ENCODE peak calls at places on chromosomes 4 and X, in six cellular contexts. One of them, this sample, is unnamed.

GRCh38 chrX:66200855-66201795 is 37.1 kb downstream of the HEPH start:
- DNase-seq in mesendoderm: no peak
- DNase-seq in neuronal stem cell: no peak
- DNase-seq in mesenchymal stem cell: peak; percentile 7
- DNase-seq in H1: no peak
- DNase-seq in IMR-90: peak; percentile 17
- DNase-seq in this sample: no peak

GRCh38 chr4:185209031-185209851 is at the start of gene SNX25:
- DNase-seq in mesenchymal stem cell: peak; percentile 81
- DNase-seq in IMR-90: peak; percentile 65
- DNase-seq in neuronal stem cell: peak; percentile 86
- DNase-seq in H1: no peak
- DNase-seq in mesendoderm: peak; percentile 90
- DNase-seq in this sample: peak; percentile 89

GRCh38 chrX:39196192-39197102 is 395.2 kb downstream of the MID1IP1 start:
- DNase-seq in mesenchymal stem cell: peak; percentile 70
- DNase-seq in IMR-90: peak; percentile 2
- DNase-seq in mesendoderm: no peak
- DNase-seq in neuronal stem cell: no peak
- DNase-seq in H1: no peak
- DNase-seq in this sample: no peak

GRCh38 chr4:8010618-8011017 is 71.0 kb upstream of the AFAP1 start:
- DNase-seq in neuronal stem cell: peak; percentile 57
- DNase-seq in mesendoderm: no peak
- DNase-seq in IMR-90: peak; percentile 57
- DNase-seq in H1: no peak
- DNase-seq in mesenchymal stem cell: peak; percentile 74
- DNase-seq in this sample: no peak

GRCh38 chr4:68962868-68963267 is 11.3 kb upstream of the UGT2A3 start:
- DNase-seq in neuronal stem cell: no peak
- DNase-seq in H1: no peak
- DNase-seq in mesenchymal stem cell: no peak
- DNase-seq in mesendoderm: peak; percentile 59
- DNase-seq in IMR-90: no peak
- DNase-seq in this sample: no peak

GRCh38 chrX:49155243-49155899 is 7.2 kb upstream of the MAGIX start:
- DNase-seq in mesendoderm: peak; percentile 87
- DNase-seq in H1: no peak
- DNase-seq in IMR-90: peak; percentile 58
- DNase-seq in neuronal stem cell: peak; percentile 60
- DNase-seq in mesenchymal stem cell: peak; percentile 64
- DNase-seq in this sample: peak; percentile 78

GRCh38 chrX:1521459-1521956 is 15.5 kb downstream of the P2RY8 start:
- DNase-seq in mesenchymal stem cell: no peak
- DNase-seq in mesendoderm: peak; percentile 81
- DNase-seq in IMR-90: no peak
- DNase-seq in H1: peak; percentile 23
- DNase-seq in neuronal stem cell: no peak
- DNase-seq in this sample: peak; percentile 75

GRCh38 chrX:106178826-106179225 is 10.7 kb downstream of the PWWP3B start:
- DNase-seq in neuronal stem cell: no peak
- DNase-seq in H1: no peak
- DNase-seq in mesenchymal stem cell: no peak
- DNase-seq in IMR-90: no peak
- DNase-seq in mesendoderm: peak; percentile 6
- DNase-seq in this sample: no peak

GRCh38 chr4:146335763-146336412 is 121.5 kb downstream of the REELD1 start:
- DNase-seq in IMR-90: no peak
- DNase-seq in mesendoderm: no peak
- DNase-seq in H1: no peak
- DNase-seq in mesenchymal stem cell: no peak
- DNase-seq in neuronal stem cell: no peak
- DNase-seq in this sample: no peak

GRCh38 chr4:90025248-90025647 is 101.9 kb upstream of the CCSER1 start:
- DNase-seq in H1: no peak
- DNase-seq in mesenchymal stem cell: peak; percentile 17
- DNase-seq in mesendoderm: peak; percentile 31
- DNase-seq in neuronal stem cell: no peak
- DNase-seq in IMR-90: peak; percentile 0
- DNase-seq in this sample: no peak

GRCh38 chr4:88185916-88186315 is 27.5 kb upstream of the ABCG2 start:
- DNase-seq in H1: no peak
- DNase-seq in neuronal stem cell: no peak
- DNase-seq in mesenchymal stem cell: peak; percentile 86
- DNase-seq in IMR-90: peak; percentile 90
- DNase-seq in mesendoderm: no peak
- DNase-seq in this sample: no peak

GRCh38 chr4:68708566-68708965 is 38.1 kb upstream of the UGT2B15 start:
- DNase-seq in mesendoderm: peak; percentile 20
- DNase-seq in mesenchymal stem cell: no peak
- DNase-seq in IMR-90: no peak
- DNase-seq in neuronal stem cell: no peak
- DNase-seq in H1: no peak
- DNase-seq in this sample: no peak

GRCh38 chr4:152709675-152710438 is 30.1 kb upstream of the TMEM154 start:
- DNase-seq in mesendoderm: peak; percentile 79
- DNase-seq in IMR-90: no peak
- DNase-seq in H1: no peak
- DNase-seq in mesenchymal stem cell: no peak
- DNase-seq in neuronal stem cell: no peak
- DNase-seq in this sample: no peak

GRCh38 chr4:185298728-185299394 is 89.5 kb downstream of the SNX25 start:
- DNase-seq in mesendoderm: no peak
- DNase-seq in mesenchymal stem cell: no peak
- DNase-seq in H1: no peak
- DNase-seq in IMR-90: no peak
- DNase-seq in neuronal stem cell: no peak
- DNase-seq in this sample: no peak

DNA sequence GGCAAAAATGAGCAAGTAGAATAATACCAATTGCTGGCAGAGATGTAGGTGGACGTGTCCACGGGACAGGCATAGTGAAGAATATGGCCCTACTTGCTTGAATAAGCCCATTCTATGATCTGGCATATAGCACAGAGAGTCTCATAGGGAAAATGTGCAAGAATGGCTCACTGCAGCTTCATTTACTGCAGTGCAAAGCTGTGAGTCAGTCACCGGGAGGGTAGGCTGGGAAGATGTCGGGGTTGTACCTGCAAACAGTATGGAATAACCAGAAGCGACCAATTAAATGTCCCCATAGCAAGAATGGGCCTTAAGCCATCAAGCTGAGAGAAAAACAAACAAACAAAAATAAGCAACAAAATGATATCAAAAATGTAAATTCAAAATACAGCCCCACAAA is 74.3 kb downstream of the DHX15 start:
- DNase-seq in IMR-90: peak; percentile 24
- DNase-seq in mesenchymal stem cell: no peak
- DNase-seq in mesendoderm: no peak
- DNase-seq in H1: no peak
- DNase-seq in neuronal stem cell: no peak
- DNase-seq in this sample: peak; percentile 48
- H2BK15ac ChIP-seq in IMR-90: no peak overlapping the region
- H2BK15ac ChIP-seq in mesenchymal stem cell: no peak overlapping the region
- H2BK15ac ChIP-seq in mesendoderm: no peak overlapping the region
- H2BK15ac ChIP-seq in H1: no peak overlapping the region
- H2BK15ac ChIP-seq in neuronal stem cell: no peak overlapping the region
- H2BK15ac ChIP-seq in this sample: no peak overlapping the region

GRCh38 chr4:67236793-67237192 is 308.5 kb downstream of the CENPC start:
- DNase-seq in mesendoderm: peak; percentile 13
- DNase-seq in IMR-90: no peak
- DNase-seq in neuronal stem cell: no peak
- DNase-seq in H1: no peak
- DNase-seq in mesenchymal stem cell: no peak
- DNase-seq in this sample: peak; percentile 31
- H3K23ac ChIP-seq in mesendoderm: no peak overlapping the region
- H3K23ac ChIP-seq in IMR-90: no peak overlapping the region
- H3K23ac ChIP-seq in neuronal stem cell: no peak overlapping the region
- H3K23ac ChIP-seq in H1: no peak overlapping the region
- H3K23ac ChIP-seq in mesenchymal stem cell: no peak overlapping the region
- H3K23ac ChIP-seq in this sample: no peak overlapping the region

GRCh38 chrX:46459603-46460002 is 85.6 kb downstream of the ZNF674 start:
- DNase-seq in neuronal stem cell: no peak
- DNase-seq in IMR-90: no peak
- DNase-seq in mesenchymal stem cell: no peak
- DNase-seq in mesendoderm: peak; percentile 26
- DNase-seq in H1: no peak
- DNase-seq in this sample: no peak

GRCh38 chrX:46456125-46456922 is 88.9 kb downstream of the ZNF674 start:
- DNase-seq in mesenchymal stem cell: peak; percentile 29
- DNase-seq in IMR-90: no peak
- DNase-seq in H1: no peak
- DNase-seq in neuronal stem cell: no peak
- DNase-seq in mesendoderm: peak; percentile 2
- DNase-seq in this sample: no peak

GRCh38 chrX:46465203-46465602 is 80.0 kb downstream of the ZNF674 start:
- DNase-seq in IMR-90: no peak
- DNase-seq in H1: no peak
- DNase-seq in mesenchymal stem cell: no peak
- DNase-seq in neuronal stem cell: no peak
- DNase-seq in mesendoderm: no peak
- DNase-seq in this sample: no peak

GRCh38 chrX:46463682-46464081 is 81.5 kb downstream of the ZNF674 start:
- DNase-seq in H1: no peak
- DNase-seq in neuronal stem cell: no peak
- DNase-seq in mesenchymal stem cell: no peak
- DNase-seq in mesendoderm: no peak
- DNase-seq in IMR-90: no peak
- DNase-seq in this sample: no peak

GRCh38 chrX:46461653-46462191 is 83.5 kb downstream of the ZNF674 start:
- DNase-seq in neuronal stem cell: no peak
- DNase-seq in IMR-90: no peak
- DNase-seq in mesenchymal stem cell: no peak
- DNase-seq in mesendoderm: no peak
- DNase-seq in H1: no peak
- DNase-seq in this sample: no peak
- H2BK15ac ChIP-seq in neuronal stem cell: no peak overlapping the region
- H2BK15ac ChIP-seq in IMR-90: no peak overlapping the region
- H2BK15ac ChIP-seq in mesenchymal stem cell: no peak overlapping the region
- H2BK15ac ChIP-seq in mesendoderm: no peak overlapping the region
- H2BK15ac ChIP-seq in H1: no peak overlapping the region
- H2BK15ac ChIP-seq in this sample: no peak overlapping the region

DNA sequence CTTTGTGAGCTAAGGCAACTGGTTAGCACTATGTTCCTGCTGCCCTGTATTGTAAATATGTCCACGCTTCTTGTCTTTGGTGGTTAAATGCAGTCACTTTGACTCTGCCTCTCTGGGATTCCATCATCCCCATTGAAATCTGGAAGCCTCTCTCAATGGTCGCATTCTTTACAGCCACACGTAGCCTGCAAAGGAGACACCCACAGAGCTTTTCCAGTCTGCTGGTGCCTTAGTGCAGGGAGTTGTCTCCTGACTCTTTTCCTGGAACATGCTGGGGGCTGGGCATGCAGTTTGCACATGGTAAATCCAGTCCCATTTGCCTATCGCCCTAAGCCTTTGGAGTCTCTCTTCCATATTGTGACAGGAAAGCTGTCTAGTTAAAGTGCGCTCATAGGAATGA is 33.9 kb downstream of the COQ2 start:
- DNase-seq in H1: no peak
- DNase-seq in IMR-90: no peak
- DNase-seq in mesenchymal stem cell: peak; percentile 48
- DNase-seq in mesendoderm: peak; percentile 61
- DNase-seq in neuronal stem cell: no peak
- DNase-seq in this sample: no peak
- H3K23ac ChIP-seq in H1: no peak overlapping the region
- H3K23ac ChIP-seq in IMR-90: no peak overlapping the region
- H3K23ac ChIP-seq in mesenchymal stem cell: no peak overlapping the region
- H3K23ac ChIP-seq in mesendoderm: no peak overlapping the region
- H3K23ac ChIP-seq in neuronal stem cell: no peak overlapping the region
- H3K23ac ChIP-seq in this sample: no peak overlapping the region

DNA sequence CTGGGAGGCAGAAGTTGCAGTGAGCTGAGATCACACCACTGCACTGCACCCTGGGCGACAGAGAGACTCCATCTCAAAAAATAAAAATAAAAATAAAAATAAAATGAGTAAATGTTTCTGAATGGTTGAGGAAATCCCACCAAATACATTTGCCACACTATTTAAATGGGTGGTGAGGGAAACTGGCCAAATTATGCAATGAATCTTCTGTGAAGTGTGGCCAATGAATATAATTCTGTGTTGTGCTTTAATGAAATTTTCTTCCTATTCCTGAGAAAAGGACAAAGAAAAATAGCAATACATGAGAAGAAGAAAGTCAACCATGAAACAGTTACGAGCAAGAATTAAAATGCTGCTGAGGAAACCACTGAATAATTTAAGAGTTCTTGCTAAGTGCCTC is 69.9 kb downstream of the CAMK2D start:
- DNase-seq in mesenchymal stem cell: no peak
- DNase-seq in H1: no peak
- DNase-seq in neuronal stem cell: no peak
- DNase-seq in IMR-90: no peak
- DNase-seq in mesendoderm: no peak
- DNase-seq in this sample: no peak
- H2BK15ac ChIP-seq in mesenchymal stem cell: no peak overlapping the region
- H2BK15ac ChIP-seq in H1: no peak overlapping the region
- H2BK15ac ChIP-seq in neuronal stem cell: no peak overlapping the region
- H2BK15ac ChIP-seq in IMR-90: no peak overlapping the region
- H2BK15ac ChIP-seq in mesendoderm: no peak overlapping the region
- H2BK15ac ChIP-seq in this sample: no peak overlapping the region

DNA sequence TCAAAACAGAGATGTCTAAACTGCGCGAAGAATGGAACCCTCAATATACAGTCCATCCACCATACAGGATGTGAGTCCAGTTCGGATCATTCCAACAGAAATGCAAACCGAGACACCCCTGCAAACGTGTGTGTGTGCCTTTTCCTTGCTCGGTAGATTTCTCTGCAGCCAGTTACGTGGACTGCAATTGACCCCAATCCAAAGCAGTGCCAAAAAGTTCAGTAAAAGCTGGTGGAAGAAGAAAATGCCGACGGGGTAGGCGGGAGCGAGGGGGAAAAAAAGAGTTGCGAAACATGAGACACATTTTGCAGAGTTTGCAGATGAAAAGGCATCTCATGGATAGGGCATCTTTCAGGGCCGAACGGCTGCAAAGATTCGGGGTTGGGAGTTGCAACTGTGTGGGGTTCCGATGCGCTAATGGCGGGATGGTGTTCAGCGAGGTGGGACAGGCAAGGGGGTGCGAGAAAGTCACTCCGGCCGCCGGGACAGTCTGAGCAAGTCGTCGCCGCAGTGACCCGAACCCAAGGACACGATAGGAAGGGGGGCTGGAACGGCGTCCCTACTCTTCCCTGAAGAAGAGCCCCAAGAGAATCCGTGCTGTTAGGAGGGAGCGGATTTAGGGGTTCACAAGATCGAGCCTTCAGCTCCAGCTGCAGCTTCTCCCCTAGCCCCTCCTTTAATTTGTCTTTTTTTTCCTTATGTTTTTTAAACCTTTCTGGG is 3.8 kb downstream of the PHOX2B start:
- DNase-seq in neuronal stem cell: peak; percentile 14
- DNase-seq in IMR-90: no peak
- DNase-seq in mesenchymal stem cell: no peak
- DNase-seq in mesendoderm: no peak
- DNase-seq in H1: no peak
- DNase-seq in this sample: peak; percentile 35
- H3K23ac ChIP-seq in neuronal stem cell: no peak overlapping the region
- H3K23ac ChIP-seq in IMR-90: no peak overlapping the region
- H3K23ac ChIP-seq in mesenchymal stem cell: no peak overlapping the region
- H3K23ac ChIP-seq in mesendoderm: no peak overlapping the region
- H3K23ac ChIP-seq in H1: no peak overlapping the region
- H3K23ac ChIP-seq in this sample: no peak overlapping the region

GRCh38 chr4:61851126-61851525 is 651.0 kb downstream of the ADGRL3 start:
- DNase-seq in mesendoderm: no peak
- DNase-seq in H1: no peak
- DNase-seq in IMR-90: no peak
- DNase-seq in neuronal stem cell: no peak
- DNase-seq in mesenchymal stem cell: no peak
- DNase-seq in this sample: no peak
- H2BK15ac ChIP-seq in mesendoderm: no peak overlapping the region
- H2BK15ac ChIP-seq in H1: no peak overlapping the region
- H2BK15ac ChIP-seq in IMR-90: no peak overlapping the region
- H2BK15ac ChIP-seq in neuronal stem cell: no peak overlapping the region
- H2BK15ac ChIP-seq in mesenchymal stem cell: no peak overlapping the region
- H2BK15ac ChIP-seq in this sample: no peak overlapping the region